ENCODE peak calls at places on chromosomes 2 and 18, in four cellular contexts. E is amniotic stem cell, S is lung microvascular endothelial cell, A is sciatic nerve. B is an unnamed sample.

GRCh38 chr2:43265006-43265770 is 38.8 kb upstream of the ZFP36L2 start:
- DNase-seq in E (no peak), S (no peak), A (peak; percentile 69), B (no peak)

GRCh38 chr2:7880561-7880960 is 801.3 kb upstream of the ID2 start:
- DNase-seq in E (no peak), S (no peak), A (no peak), B (no peak)

GRCh38 chr2:12169721-12170120 is 423.3 kb downstream of the LPIN1 start:
- DNase-seq in A (peak; percentile 74), E (peak; percentile 44), S (peak; percentile 99), B (peak; percentile 22)

GRCh38 chr2:180962727-180963312 is 17.6 kb upstream of the UBE2E3 start:
- DNase-seq in A (no peak), E (no peak), S (no peak), B (no peak)

GRCh38 chr18:44130365-44130942 is 550.2 kb upstream of the SETBP1 start:
- DNase-seq in E (peak; percentile 39), S (peak; percentile 71), A (no peak), B (no peak)

GRCh38 chr2:23148342-23148741 is 236.6 kb upstream of the KLHL29 start:
- DNase-seq in A (no peak), S (no peak), E (no peak), B (no peak)

GRCh38 chr18:53567935-53568574 is 656.4 kb downstream of the MBD2 start:
- DNase-seq in S (peak; percentile 41), A (no peak), E (no peak), B (no peak)

GRCh38 chr2:160910681-160911080 is 249.5 kb upstream of the TANK start:
- DNase-seq in A (no peak), S (peak; percentile 26), E (peak; percentile 57), B (no peak)

GRCh38 chr2:69980408-69980807 is 19.0 kb upstream of the ASPRV1 start:
- DNase-seq in E (no peak), A (no peak), S (no peak), B (no peak)

GRCh38 chr2:150482111-150482510 is 5.4 kb downstream of the RND3 start:
- DNase-seq in S (no peak), E (no peak), A (no peak), B (no peak)

GRCh38 chr18:36692909-36693308 is 135.9 kb downstream of the TPGS2 start:
- DNase-seq in S (peak; percentile 12), E (no peak), A (no peak), B (no peak)

GRCh38 chr2:1605102-1605501 is 139.2 kb downstream of the PXDN start:
- DNase-seq in S (peak; percentile 87), E (no peak), A (no peak), B (no peak)

GRCh38 chr2:32250290-32250689 is 14.4 kb downstream of the NLRC4 start:
- DNase-seq in A (no peak), S (no peak), E (no peak), B (no peak)

B was measured in T1000.